ENCODE peak calls at places on chromosomes 13 and 19, in eight cellular contexts. O, Y, S, H, D, K, M and V are unnamed samples.

GRCh38 chr13:66778461-66778860 is 451.7 kb downstream of the PCDH9 start:
- DNase-seq in O (no peak), Y (no peak), S (no peak), H (no peak), D (no peak), K (no peak), M (no peak), V (no peak)

GRCh38 chr13:39955560-39955959 is 300.1 kb downstream of the COG6 start:
- DNase-seq in O (no peak), Y (no peak), S (no peak), H (no peak), D (no peak), K (no peak), M (no peak), V (no peak)

GRCh38 chr19:32345261-32346207 is at the start of gene ZNF507:
- DNase-seq in O (peak; percentile 95), Y (peak; percentile 79), S (peak; percentile 72), H (peak; percentile 71), D (peak; percentile 75), K (peak; percentile 79), M (peak; percentile 73), V (peak; percentile 64)

GRCh38 chr13:41456768-41457588 is at the start of gene RGCC:
- DNase-seq in O (peak; percentile 91), Y (peak; percentile 50), S (peak; percentile 96), H (peak; percentile 96), D (peak; percentile 69), K (peak; percentile 37), M (peak; percentile 95), V (peak; percentile 80)

GRCh38 chr19:46616631-46617322 is 8.1 kb downstream of the PTGIR start:
- DNase-seq in O (peak; percentile 63), Y (peak; percentile 59), S (no peak), H (no peak), D (no peak), K (peak; percentile 45), M (no peak), V (no peak)

GRCh38 chr19:18453269-18454024 is 15.5 kb upstream of the ISYNA1 start:
- DNase-seq in O (no peak), Y (no peak), S (no peak), H (no peak), D (no peak), K (no peak), M (no peak), V (no peak)

GRCh38 chr13:100848304-100848703 is 173.7 kb upstream of the TMTC4 start:
- DNase-seq in O (no peak), Y (no peak), S (no peak), H (no peak), D (no peak), K (no peak), M (no peak), V (no peak)

GRCh38 chr13:77323858-77324257 is 3.0 kb downstream of the MYCBP2 start:
- DNase-seq in O (peak; percentile 29), Y (no peak), S (no peak), H (no peak), D (no peak), K (no peak), M (no peak), V (no peak)

GRCh38 chr19:45469835-45470146 is 2.0 kb downstream of the FOSB start:
- DNase-seq in O (peak; percentile 93), Y (no peak), S (no peak), H (no peak), D (no peak), K (no peak), M (no peak), V (no peak)

GRCh38 chr13:112219753-112220152 is 152.8 kb downstream of the SOX1 start:
- DNase-seq in O (no peak), Y (no peak), S (no peak), H (no peak), D (no peak), K (no peak), M (no peak), V (no peak)

GRCh38 chr19:55082023-55082851 is 6.6 kb downstream of the EPS8L1 start:
- DNase-seq in O (peak; percentile 86), Y (no peak), S (no peak), H (no peak), D (no peak), K (no peak), M (no peak), V (no peak)

GRCh38 chr13:105343134-105343806 is 1192.2 kb downstream of the EFNB2 start:
- DNase-seq in O (no peak), Y (peak; percentile 82), S (no peak), H (no peak), D (no peak), K (peak; percentile 7), M (no peak), V (no peak)

GRCh38 chr13:28204690-28205443 is 66.5 kb downstream of the PAN3 start:
- DNase-seq in O (peak; percentile 16), Y (no peak), S (no peak), H (no peak), D (no peak), K (no peak), M (no peak), V (no peak)

GRCh38 chr19:18379803-18380747 is 5.9 kb upstream of the GDF15 start:
- DNase-seq in O (no peak), Y (peak; percentile 96), S (no peak), H (no peak), D (peak; percentile 95), K (peak; percentile 90), M (no peak), V (peak; percentile 98)